ENCODE peak calls at places on chromosomes 11 and 22, in four cellular contexts. One of them, this sample, is unnamed.

GRCh38 chr11:107819361-107820014 is 39.1 kb downstream of the SLC35F2 start:
- DNase-seq in CD8-positive, alpha-beta T cell: no peak
- DNase-seq in AG04449: no peak
- DNase-seq in mucosa of descending colon: no peak
- DNase-seq in this sample: peak; percentile 51

GRCh38 chr22:22111267-22111751 is 128.7 kb upstream of the TOP3B start:
- DNase-seq in CD8-positive, alpha-beta T cell: no peak
- DNase-seq in mucosa of descending colon: no peak
- DNase-seq in AG04449: peak; percentile 17
- DNase-seq in this sample: peak; percentile 90

GRCh38 chr11:3888876-3889275 is 33.4 kb downstream of the STIM1 start:
- DNase-seq in CD8-positive, alpha-beta T cell: no peak
- DNase-seq in mucosa of descending colon: no peak
- DNase-seq in AG04449: no peak
- DNase-seq in this sample: no peak

GRCh38 chr11:31974737-31975136 is 116.1 kb upstream of the RCN1 start:
- DNase-seq in mucosa of descending colon: no peak
- DNase-seq in AG04449: peak; percentile 38
- DNase-seq in CD8-positive, alpha-beta T cell: no peak
- DNase-seq in this sample: peak; percentile 86

GRCh38 chr22:39577900-39578299 is 7.3 kb downstream of the CACNA1I start:
- DNase-seq in AG04449: no peak
- DNase-seq in mucosa of descending colon: no peak
- DNase-seq in CD8-positive, alpha-beta T cell: no peak
- DNase-seq in this sample: no peak

GRCh38 chr22:26711205-26711958 is 54.0 kb downstream of the MIAT start:
- DNase-seq in AG04449: no peak
- DNase-seq in mucosa of descending colon: no peak
- DNase-seq in CD8-positive, alpha-beta T cell: peak; percentile 7
- DNase-seq in this sample: peak; percentile 33

GRCh38 chr22:32859743-32860142 is 58.2 kb downstream of the TIMP3 start:
- DNase-seq in AG04449: no peak
- DNase-seq in mucosa of descending colon: no peak
- DNase-seq in CD8-positive, alpha-beta T cell: no peak
- DNase-seq in this sample: no peak

GRCh38 chr11:47950396-47950795 is 30.0 kb upstream of the PTPRJ start:
- DNase-seq in mucosa of descending colon: no peak
- DNase-seq in AG04449: no peak
- DNase-seq in CD8-positive, alpha-beta T cell: peak; percentile 33
- DNase-seq in this sample: peak; percentile 83

GRCh38 chr11:100740440-100740839 is 53.4 kb downstream of the ARHGAP42 start:
- DNase-seq in AG04449: no peak
- DNase-seq in mucosa of descending colon: no peak
- DNase-seq in CD8-positive, alpha-beta T cell: no peak
- DNase-seq in this sample: peak; percentile 55

GRCh38 chr22:17969732-17970131 is 54.6 kb downstream of the MICAL3 start:
- DNase-seq in CD8-positive, alpha-beta T cell: no peak
- DNase-seq in mucosa of descending colon: no peak
- DNase-seq in AG04449: peak; percentile 96
- DNase-seq in this sample: peak; percentile 96

GRCh38 chr22:46214616-46215015 is 35.5 kb downstream of the CDPF1 start:
- DNase-seq in CD8-positive, alpha-beta T cell: no peak
- DNase-seq in mucosa of descending colon: no peak
- DNase-seq in AG04449: no peak
- DNase-seq in this sample: no peak
- H3K4me3 ChIP-seq in CD8-positive, alpha-beta T cell: no peak overlapping the region
- H3K4me3 ChIP-seq in mucosa of descending colon: no peak overlapping the region
- H3K4me3 ChIP-seq in AG04449: no peak overlapping the region
- H3K4me3 ChIP-seq in this sample: no peak overlapping the region

GRCh38 chr11:120183701-120184141 is 27.1 kb upstream of the OAF start:
- DNase-seq in AG04449: no peak
- DNase-seq in CD8-positive, alpha-beta T cell: no peak
- DNase-seq in mucosa of descending colon: peak; percentile 16
- DNase-seq in this sample: no peak
- H3K4me3 ChIP-seq in AG04449: no peak overlapping the region
- H3K4me3 ChIP-seq in CD8-positive, alpha-beta T cell: no peak overlapping the region
- H3K4me3 ChIP-seq in mucosa of descending colon: no peak overlapping the region
- H3K4me3 ChIP-seq in this sample: no peak overlapping the region

GRCh38 chr22:44030702-44031082 is 6.6 kb downstream of the PARVB start:
- DNase-seq in CD8-positive, alpha-beta T cell: no peak
- DNase-seq in AG04449: no peak
- DNase-seq in mucosa of descending colon: no peak
- DNase-seq in this sample: no peak

GRCh38 chr22:44029069-44029468 is 5.0 kb downstream of the PARVB start:
- DNase-seq in AG04449: no peak
- DNase-seq in mucosa of descending colon: no peak
- DNase-seq in CD8-positive, alpha-beta T cell: no peak
- DNase-seq in this sample: no peak

GRCh38 chr22:44032126-44032730 is 8.1 kb downstream of the PARVB start:
- DNase-seq in CD8-positive, alpha-beta T cell: no peak
- DNase-seq in AG04449: no peak
- DNase-seq in mucosa of descending colon: no peak
- DNase-seq in this sample: no peak

GRCh38 chr22:44031111-44031963 is 7.2 kb downstream of the PARVB start:
- DNase-seq in AG04449: no peak
- DNase-seq in CD8-positive, alpha-beta T cell: no peak
- DNase-seq in mucosa of descending colon: no peak
- DNase-seq in this sample: peak; percentile 55

GRCh38 chr22:44030051-44030701 is 6.1 kb downstream of the PARVB start:
- DNase-seq in mucosa of descending colon: no peak
- DNase-seq in AG04449: no peak
- DNase-seq in CD8-positive, alpha-beta T cell: no peak
- DNase-seq in this sample: no peak
- H3K4me3 ChIP-seq in mucosa of descending colon: no peak overlapping the region
- H3K4me3 ChIP-seq in AG04449: no peak overlapping the region
- H3K4me3 ChIP-seq in CD8-positive, alpha-beta T cell: no peak overlapping the region
- H3K4me3 ChIP-seq in this sample: no peak overlapping the region

GRCh38 chr11:110075822-110076208 is 17.4 kb upstream of the ZC3H12C start:
- DNase-seq in mucosa of descending colon: no peak
- DNase-seq in AG04449: no peak
- DNase-seq in CD8-positive, alpha-beta T cell: no peak
- DNase-seq in this sample: no peak

GRCh38 chr11:110074499-110074898 is 18.7 kb upstream of the ZC3H12C start:
- DNase-seq in mucosa of descending colon: no peak
- DNase-seq in CD8-positive, alpha-beta T cell: no peak
- DNase-seq in AG04449: no peak
- DNase-seq in this sample: no peak

GRCh38 chr11:110077318-110077717 is 15.9 kb upstream of the ZC3H12C start:
- DNase-seq in CD8-positive, alpha-beta T cell: no peak
- DNase-seq in mucosa of descending colon: peak; percentile 38
- DNase-seq in AG04449: no peak
- DNase-seq in this sample: no peak

GRCh38 chr11:110076388-110076965 is 16.7 kb upstream of the ZC3H12C start:
- DNase-seq in AG04449: no peak
- DNase-seq in CD8-positive, alpha-beta T cell: no peak
- DNase-seq in mucosa of descending colon: peak; percentile 80
- DNase-seq in this sample: peak; percentile 45

GRCh38 chr11:110075087-110075821 is 17.9 kb upstream of the ZC3H12C start:
- DNase-seq in CD8-positive, alpha-beta T cell: no peak
- DNase-seq in mucosa of descending colon: peak; percentile 28
- DNase-seq in AG04449: no peak
- DNase-seq in this sample: no peak
- H3K4me3 ChIP-seq in CD8-positive, alpha-beta T cell: no peak overlapping the region
- H3K4me3 ChIP-seq in mucosa of descending colon: no peak overlapping the region
- H3K4me3 ChIP-seq in AG04449: no peak overlapping the region
- H3K4me3 ChIP-seq in this sample: no peak overlapping the region

GRCh38 chr11:35142481-35143207 is 3.7 kb downstream of the CD44 start:
- DNase-seq in AG04449: no peak
- DNase-seq in CD8-positive, alpha-beta T cell: no peak
- DNase-seq in mucosa of descending colon: peak; percentile 60
- DNase-seq in this sample: peak; percentile 82
- H3K4me3 ChIP-seq in AG04449: peak overlapping the region; percentile 41
- H3K4me3 ChIP-seq in CD8-positive, alpha-beta T cell: peak overlapping the region; percentile 46
- H3K4me3 ChIP-seq in mucosa of descending colon: no peak overlapping the region
- H3K4me3 ChIP-seq in this sample: peak overlapping the region; percentile 8